ENCODE peak calls at places on chromosome 21, in six cellular contexts. W is OCI-LY7, U is pancreas, Q is endodermal cell, J is heart left ventricle, Z is cardiac muscle cell. C is an unnamed sample.

GRCh38 chr21:42207426-42207825 is 11.5 kb upstream of the ABCG1 start:
- DNase-seq in W (no peak), Q (peak; percentile 12), Z (no peak), U (no peak), J (no peak), C (no peak)

GRCh38 chr21:42461185-42461520 is 34.9 kb downstream of the RSPH1 start:
- DNase-seq in Q (peak; percentile 29), J (no peak), Z (no peak), U (no peak), W (no peak), C (no peak)

GRCh38 chr21:19507682-19508260 is 1104.2 kb upstream of the TMPRSS15 start:
- DNase-seq in U (no peak), Q (peak; percentile 53), W (peak; percentile 3), Z (peak; percentile 28), J (no peak), C (no peak)

GRCh38 chr21:34715518-34715917 is 46.7 kb downstream of the CLIC6 start:
- DNase-seq in U (no peak), W (no peak), Q (no peak), J (no peak), Z (no peak), C (no peak)

GRCh38 chr21:36769051-36769867 is 70.3 kb downstream of the SIM2 start:
- DNase-seq in W (no peak), Z (no peak), Q (no peak), J (no peak), U (no peak), C (peak; percentile 55)

GRCh38 chr21:23921670-23922418 is 1685.4 kb downstream of the MRPL39 start:
- DNase-seq in W (no peak), U (no peak), J (no peak), Q (no peak), Z (no peak), C (peak; percentile 19)

GRCh38 chr21:41769106-41769505 is 2.3 kb upstream of the RIPK4 start:
- DNase-seq in W (no peak), J (no peak), Z (no peak), U (no peak), Q (no peak), C (no peak)

GRCh38 chr21:42255825-42256224 is 36.9 kb downstream of the ABCG1 start:
- DNase-seq in U (peak; percentile 6), Z (no peak), W (no peak), J (no peak), Q (no peak), C (no peak)

GRCh38 chr21:26777166-26777565 is 68.0 kb downstream of the ADAMTS1 start:
- DNase-seq in Q (no peak), Z (no peak), U (no peak), W (no peak), J (no peak), C (no peak)

GRCh38 chr21:32132409-32132808 is 146.4 kb downstream of the MIS18A start:
- DNase-seq in U (no peak), W (no peak), J (no peak), Z (no peak), Q (no peak), C (no peak)
- H3K4me1 ChIP-seq in U (no peaks in the 10 kb centered on the region), W (no peaks in the 10 kb centered on the region), J (peaks cover 11% of the 10 kb centered on the region), Z (no peaks in the 10 kb centered on the region), Q (no peaks in the 10 kb centered on the region), C (no peaks in the 10 kb centered on the region)

GRCh38 chr21:45011911-45012660 is 62.3 kb upstream of the ADARB1 start:
- DNase-seq in Z (peak; percentile 63), J (no peak), U (peak; percentile 12), Q (peak; percentile 96), W (no peak), C (no peak)
- TF ChIP-seq CTCF in Z (peak; percentile 1), J (no peak), U (no peak), Q (peak; percentile 58), W (no peak), C (no peak)

GRCh38 chr21:45156459-45156858 is 82.1 kb downstream of the ADARB1 start:
- DNase-seq in U (no peak), W (no peak), Z (no peak), Q (peak; percentile 16), J (no peak), C (peak; percentile 8)
- H3K4me1 ChIP-seq in U (no peaks in the 10 kb centered on the region), W (peaks cover 19% of the 10 kb centered on the region), Z (peaks cover 6% of the 10 kb centered on the region), Q (no peaks in the 10 kb centered on the region), J (peaks cover 9% of the 10 kb centered on the region), C (no peaks in the 10 kb centered on the region)

GRCh38 chr21:46635324-46636180 is at the start of gene PRMT2:
- DNase-seq in W (peak; percentile 97), Q (peak; percentile 99), J (peak; percentile 98), Z (peak; percentile 98), U (peak; percentile 99), C (peak; percentile 95)
- TF ChIP-seq CTCF in W (peak; percentile 25), Q (no peak), J (no peak), Z (no peak), U (no peak), C (no peak)

DNA sequence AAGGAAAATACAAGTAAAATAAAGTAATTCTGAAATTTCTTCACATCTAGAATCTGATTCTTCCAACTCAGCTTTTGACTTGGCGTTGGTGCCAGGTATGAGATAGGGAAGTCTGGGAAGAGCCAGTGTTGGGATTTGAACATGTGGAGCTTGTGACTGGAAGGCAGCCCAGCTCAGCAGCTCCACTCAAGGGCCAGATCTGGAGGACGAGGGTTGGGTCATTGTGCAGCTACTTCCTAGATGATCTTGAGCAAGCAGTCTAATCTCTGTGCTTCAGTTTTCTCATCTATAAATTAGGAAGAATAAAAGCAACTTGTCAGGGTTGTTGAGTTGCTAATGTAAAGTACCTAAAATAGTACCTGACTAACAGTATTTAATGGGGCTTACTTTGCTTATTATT is 5.0 kb downstream of the ADARB1 start:
- DNase-seq in Q (no peak), J (no peak), W (no peak), Z (no peak), U (no peak), C (no peak)
- H3K4me1 ChIP-seq in Q (no peaks in the 10 kb centered on the region), J (peaks cover 60% of the 10 kb centered on the region), W (no peaks in the 10 kb centered on the region), Z (no peaks in the 10 kb centered on the region), U (no peaks in the 10 kb centered on the region), C (peaks cover 2% of the 10 kb centered on the region)

DNA sequence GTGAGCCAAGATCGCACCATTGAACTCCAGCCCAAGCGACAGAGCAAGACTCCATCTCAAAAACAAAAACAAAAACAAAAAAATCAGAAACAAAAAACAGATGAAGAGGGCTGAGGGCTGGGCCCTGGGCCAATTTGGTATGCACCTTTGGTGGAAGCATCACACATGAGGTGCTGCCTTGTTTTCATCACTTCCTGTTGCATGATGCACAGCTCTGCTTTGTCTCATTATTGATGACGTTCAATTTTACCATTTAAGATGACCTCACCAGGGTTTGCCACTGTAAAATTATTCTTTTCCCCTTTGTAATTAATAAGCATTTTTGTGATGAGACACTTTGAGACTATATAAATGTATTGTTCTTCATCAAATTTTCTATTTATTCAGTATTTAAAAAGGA is 9.8 kb upstream of the IFNAR2 start:
- DNase-seq in J (no peak), U (no peak), Q (no peak), Z (no peak), W (no peak), C (no peak)
- TF ChIP-seq CTCF in J (no peak), U (no peak), Q (no peak), Z (no peak), W (no peak), C (no peak)

C was measured in testis.